ENCODE peak calls at places on chromosomes 2 and 18, in six cellular contexts. Y is amniotic stem cell; X is NCI-H1092 treated with DMSO at 0.1 percent for 48 hours; R is NCI-H1105 treated with DMSO at 0.1 percent for 48 hours; H is mucosa of gallbladder; Q is stimulated activated CD4-positive, alpha-beta T cell treated with anti-CD3 and anti-CD28 coated beads, Interleukin-4, amount 100 ng/mL, for 4 hours. N is an unnamed sample.

GRCh38 chr2:142877265-142877756 is at the start of gene KYNU:
- DNase-seq in Y (no peak), R (no peak), Q (no peak), H (no peak), X (no peak), N (no peak)

GRCh38 chr2:183542593-183542992 is 418.4 kb downstream of the NUP35 start:
- DNase-seq in Q (no peak), R (no peak), Y (no peak), X (no peak), H (no peak), N (no peak)

GRCh38 chr2:144377929-144378328 is 142.0 kb downstream of the ZEB2 start:
- DNase-seq in Q (no peak), X (no peak), R (no peak), H (no peak), Y (no peak), N (no peak)

GRCh38 chr2:70141754-70142589 is 48.8 kb downstream of the C2orf42 start:
- DNase-seq in H (no peak), X (peak), R (peak), Y (no peak), Q (no peak), N (no peak)

GRCh38 chr2:144183744-144184143 is 336.2 kb downstream of the ZEB2 start:
- DNase-seq in Y (peak), X (no peak), Q (peak), R (no peak), H (no peak), N (peak)

GRCh38 chr2:234913208-234913626 is 38.6 kb upstream of the SH3BP4 start:
- DNase-seq in R (peak), X (peak), Y (no peak), Q (no peak), H (no peak), N (no peak)

GRCh38 chr2:136422512-136422911 is 304.6 kb upstream of the CXCR4 start:
- DNase-seq in X (no peak), Q (no peak), H (no peak), R (no peak), Y (no peak), N (no peak)

GRCh38 chr2:236787885-236788284 is 218.3 kb downstream of the ACKR3 start:
- DNase-seq in R (no peak), Y (no peak), X (no peak), H (peak), Q (no peak), N (no peak)

GRCh38 chr2:115678129-115678528 is 1235.7 kb downstream of the DPP10 start:
- DNase-seq in X (no peak), Y (no peak), Q (no peak), R (no peak), H (no peak), N (no peak)

GRCh38 chr2:31227711-31228125 is 6.2 kb upstream of the EHD3 start:
- DNase-seq in H (no peak), X (no peak), Y (no peak), R (peak), Q (no peak), N (no peak)

GRCh38 chr2:160731856-160732255 is 238.2 kb upstream of the RBMS1 start:
- DNase-seq in Y (no peak), Q (no peak), R (no peak), H (no peak), X (no peak), N (no peak)

GRCh38 chr2:222904557-222905258 is 43.9 kb downstream of the ACSL3 start:
- DNase-seq in Y (peak), X (no peak), Q (no peak), R (no peak), H (no peak), N (no peak)

GRCh38 chr18:63265322-63265721 is 54.2 kb downstream of the BCL2 start:
- DNase-seq in X (no peak), Y (no peak), Q (no peak), R (no peak), H (no peak), N (no peak)

GRCh38 chr2:239326831-239327535 is 73.8 kb downstream of the HDAC4 start:
- DNase-seq in Y (no peak), X (no peak), R (no peak), Q (peak), H (no peak), N (peak)

GRCh38 chr2:207479198-207479785 is 50.5 kb upstream of the CREB1 start:
- DNase-seq in Q (no peak), Y (no peak), R (no peak), H (no peak), X (no peak), N (no peak)

GRCh38 chr2:7468955-7469354 is 551.7 kb downstream of the RNF144A start:
- DNase-seq in R (no peak), H (no peak), Q (no peak), Y (no peak), X (no peak), N (no peak)

N was measured in SW480.